ENCODE peak calls at places on chromosomes 1 and 21, in five cellular contexts. O is H1, M is HepG2, T is GM12878, Y is K562. W is an unnamed sample.

GRCh38 chr1:55054396-55054795 is 15.0 kb downstream of the PCSK9 start:
- DNase-seq in O (no peak), M (no peak), T (no peak), Y (no peak), W (no peak)

GRCh38 chr1:10353282-10353681 is 45.6 kb upstream of the PGD start:
- DNase-seq in O (no peak), M (no peak), T (no peak), Y (no peak), W (no peak)

GRCh38 chr1:211606914-211607751 is 28.2 kb upstream of the SLC30A1 start:
- DNase-seq in O (no peak), M (no peak), T (peak; percentile 35), Y (peak; percentile 50), W (no peak)

GRCh38 chr21:44348861-44349260 is 4.6 kb upstream of the TRPM2 start:
- DNase-seq in O (no peak), M (no peak), T (no peak), Y (no peak), W (no peak)

GRCh38 chr1:205976708-205977107 is 26.5 kb downstream of the RAB7B start:
- DNase-seq in O (no peak), M (peak; percentile 76), T (no peak), Y (no peak), W (no peak)

GRCh38 chr1:226457307-226457712 is 49.4 kb upstream of the PARP1 start:
- DNase-seq in O (peak; percentile 79), M (no peak), T (no peak), Y (peak; percentile 32), W (no peak)

GRCh38 chr21:38787461-38788274 is 18.1 kb upstream of the ETS2 start:
- DNase-seq in O (no peak), M (peak; percentile 99), T (no peak), Y (peak; percentile 76), W (no peak)

GRCh38 chr1:13930151-13930550 is 230.2 kb downstream of the PRDM2 start:
- DNase-seq in O (peak; percentile 79), M (peak; percentile 9), T (no peak), Y (peak; percentile 48), W (peak; percentile 15)

GRCh38 chr1:220702733-220703704 is 12.9 kb downstream of the C1orf115 start:
- DNase-seq in O (no peak), M (no peak), T (no peak), Y (peak; percentile 5), W (no peak)

GRCh38 chr1:185495898-185496297 is 178.9 kb upstream of the IVNS1ABP start:
- DNase-seq in O (no peak), M (no peak), T (no peak), Y (no peak), W (no peak)
- H3K27ac ChIP-seq in O (no peak overlapping the region), M (no peak overlapping the region), T (no peak overlapping the region), Y (no peak overlapping the region), W (no peak overlapping the region)

DNA sequence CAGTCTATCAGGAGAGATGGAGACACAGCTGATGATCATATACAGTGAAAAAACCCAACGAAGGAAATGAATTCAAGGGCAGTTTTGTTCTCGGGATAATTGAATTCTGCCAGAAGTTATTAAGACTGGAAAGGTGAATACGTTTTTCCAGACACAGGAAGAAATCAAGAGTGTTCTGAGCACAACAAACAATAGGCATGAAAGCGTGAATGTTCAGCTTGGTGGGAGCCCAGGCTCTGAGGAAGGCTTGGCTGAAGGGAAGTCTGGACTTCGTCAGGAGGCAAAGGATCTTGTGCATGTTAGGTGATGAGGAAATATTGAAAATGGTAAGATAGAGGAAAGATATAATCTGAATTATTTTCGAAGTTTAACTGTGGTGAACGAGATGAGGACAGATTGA is 50.4 kb downstream of the CYYR1 start:
- DNase-seq in O (no peak), M (no peak), T (no peak), Y (no peak), W (peak; percentile 9)
- TF ChIP-seq SIN3A in O (no peak), M (no peak), T (no peak), Y (no peak), W (no peak)

DNA sequence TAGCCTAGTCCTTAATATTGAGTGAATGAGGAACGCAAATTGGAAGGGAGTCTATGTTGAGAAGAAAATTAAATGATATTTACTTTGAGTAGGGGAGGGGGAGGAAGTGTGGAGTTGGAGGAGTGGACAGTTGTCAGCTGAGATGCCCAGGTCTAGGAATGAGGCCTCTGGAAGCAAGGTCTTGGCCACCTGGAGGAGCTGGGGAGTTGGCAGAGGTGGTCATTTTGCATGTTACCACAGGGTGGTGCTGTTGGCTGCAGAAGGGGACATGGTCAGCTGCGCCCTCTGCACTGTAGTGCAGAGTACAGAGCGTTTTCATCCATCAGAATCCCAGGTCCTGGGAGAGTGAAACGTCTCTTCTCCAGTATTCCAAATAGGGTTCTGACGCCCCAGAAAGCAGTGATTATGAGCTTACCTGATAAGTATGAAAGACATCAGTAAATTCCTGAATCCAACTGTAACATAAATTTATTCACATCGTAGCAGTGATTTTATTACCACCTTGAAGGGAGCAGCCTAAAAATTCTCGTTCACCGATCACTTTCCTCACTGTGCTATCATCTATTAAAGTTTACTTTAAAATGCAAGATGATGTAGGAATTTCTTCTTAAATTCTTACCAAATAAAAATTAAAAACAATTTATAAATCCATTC is 13.8 kb downstream of the PARK7 start:
- DNase-seq in O (peak; percentile 90), M (peak; percentile 76), T (no peak), Y (peak; percentile 86), W (peak; percentile 86)
- TF ChIP-seq USF2 in O (no peak), M (no peak), T (no peak), Y (no peak), W (no peak)

DNA sequence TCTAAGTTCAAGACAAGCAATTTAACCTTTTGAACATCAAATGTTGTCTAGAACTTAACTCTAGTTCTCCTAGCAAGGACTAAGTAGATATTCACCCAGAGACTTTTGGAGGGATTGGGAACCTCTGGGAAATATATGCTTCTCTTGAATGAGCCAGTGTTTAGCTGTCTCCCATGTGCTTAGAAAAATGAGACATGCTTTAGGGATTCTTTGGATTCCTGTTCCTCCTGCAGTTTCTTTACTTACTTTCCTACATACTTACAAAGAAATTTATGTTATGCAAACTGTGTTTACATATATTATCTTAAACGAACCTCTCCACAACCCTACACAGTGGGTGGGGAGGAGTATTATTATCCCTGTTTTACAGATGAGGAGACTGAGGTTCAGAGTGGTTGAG is 39.2 kb downstream of the RNASEL start:
- DNase-seq in O (no peak), M (no peak), T (no peak), Y (no peak), W (no peak)
- H3K27ac ChIP-seq in O (no peak overlapping the region), M (no peak overlapping the region), T (no peak overlapping the region), Y (no peak overlapping the region), W (no peak overlapping the region)